ENCODE peak calls at places on chromosomes 1 and 21, in nine cellular contexts. S, E, N, W, X, T, A, P and C are unnamed samples.

GRCh38 chr21:37886120-37886519 is 30.1 kb downstream of the KCNJ6 start:
- DNase-seq in S (no peak), E (no peak), N (no peak), W (no peak), X (no peak), T (no peak), A (no peak), P (no peak), C (no peak)

GRCh38 chr1:27724961-27725373 is 794 bp upstream of the FAM76A start:
- DNase-seq in S (no peak), E (no peak), N (peak), W (no peak), X (no peak), T (no peak), A (no peak), P (peak), C (no peak)

GRCh38 chr1:96927125-96927524 is 205.5 kb downstream of the PTBP2 start:
- DNase-seq in S (no peak), E (no peak), N (no peak), W (peak), X (no peak), T (no peak), A (no peak), P (no peak), C (no peak)

GRCh38 chr1:21001042-21001441 is 175.7 kb downstream of the EIF4G3 start:
- DNase-seq in S (no peak), E (no peak), N (no peak), W (no peak), X (no peak), T (no peak), A (no peak), P (no peak), C (no peak)

GRCh38 chr1:58084266-58084665 is 462.3 kb downstream of the OMA1 start:
- DNase-seq in S (no peak), E (no peak), N (no peak), W (no peak), X (no peak), T (no peak), A (no peak), P (no peak), C (no peak)

GRCh38 chr1:58986996-58987767 is 203.3 kb upstream of the JUN start:
- DNase-seq in S (no peak), E (no peak), N (no peak), W (no peak), X (no peak), T (no peak), A (no peak), P (no peak), C (no peak)

GRCh38 chr1:10396870-10397269 is 2.0 kb upstream of the PGD start:
- DNase-seq in S (no peak), E (no peak), N (no peak), W (no peak), X (no peak), T (no peak), A (no peak), P (no peak), C (no peak)

GRCh38 chr1:9249534-9250335 is 15.2 kb downstream of the H6PD start:
- DNase-seq in S (peak), E (no peak), N (no peak), W (peak), X (peak), T (no peak), A (peak), P (no peak), C (no peak)

GRCh38 chr1:205842177-205842576 is 7.8 kb downstream of the PM20D1 start:
- DNase-seq in S (no peak), E (no peak), N (no peak), W (no peak), X (no peak), T (no peak), A (no peak), P (no peak), C (no peak)

GRCh38 chr1:101317590-101317989 is 80.8 kb downstream of the S1PR1 start:
- DNase-seq in S (no peak), E (no peak), N (no peak), W (no peak), X (no peak), T (no peak), A (no peak), P (no peak), C (no peak)

GRCh38 chr1:181482521-181483083 is 715 bp upstream of the CACNA1E start:
- DNase-seq in S (peak), E (no peak), N (peak), W (peak), X (no peak), T (peak), A (peak), P (no peak), C (peak)

GRCh38 chr1:151199860-151200581 is 1.7 kb downstream of the PIP5K1A start:
- DNase-seq in S (no peak), E (no peak), N (no peak), W (peak), X (peak), T (no peak), A (no peak), P (no peak), C (no peak)

GRCh38 chr1:162349635-162350330 is 26.9 kb downstream of the SPATA46 start:
- DNase-seq in S (no peak), E (no peak), N (peak), W (peak), X (peak), T (no peak), A (no peak), P (no peak), C (no peak)

GRCh38 chr1:25028910-25029599 is 99.0 kb upstream of the RUNX3 start:
- DNase-seq in S (no peak), E (no peak), N (peak), W (no peak), X (no peak), T (no peak), A (no peak), P (no peak), C (no peak)

GRCh38 chr1:30260318-30260717 is 463.1 kb downstream of the MATN1 start:
- DNase-seq in S (no peak), E (no peak), N (no peak), W (no peak), X (no peak), T (no peak), A (no peak), P (no peak), C (no peak)

GRCh38 chr1:212974735-212975606 is 24.6 kb downstream of the VASH2 start:
- DNase-seq in S (no peak), E (no peak), N (no peak), W (no peak), X (no peak), T (no peak), A (no peak), P (no peak), C (peak)

GRCh38 chr1:220991959-220992704 is 112.9 kb downstream of the HLX start:
- DNase-seq in S (no peak), E (no peak), N (no peak), W (peak), X (no peak), T (no peak), A (no peak), P (no peak), C (no peak)

GRCh38 chr1:206128192-206128591 is 11.0 kb upstream of the AVPR1B start:
- DNase-seq in S (no peak), E (no peak), N (no peak), W (peak), X (no peak), T (no peak), A (no peak), P (no peak), C (no peak)

GRCh38 chr1:160376525-160377131 is 9.8 kb downstream of the NHLH1 start:
- DNase-seq in S (peak), E (no peak), N (peak), W (peak), X (peak), T (no peak), A (no peak), P (no peak), C (peak)

GRCh38 chr1:207284209-207284892 is 37.1 kb upstream of the CD55 start:
- DNase-seq in S (peak), E (no peak), N (no peak), W (peak), X (no peak), T (no peak), A (no peak), P (no peak), C (no peak)

GRCh38 chr1:229599218-229599812 is 26.6 kb downstream of the TAF5L start:
- DNase-seq in S (no peak), E (no peak), N (no peak), W (no peak), X (no peak), T (no peak), A (no peak), P (no peak), C (no peak)

GRCh38 chr1:93746009-93746408 is 64.4 kb upstream of the BCAR3 start:
- DNase-seq in S (no peak), E (no peak), N (no peak), W (no peak), X (no peak), T (no peak), A (no peak), P (no peak), C (no peak)

GRCh38 chr1:4309676-4310320 is 344.6 kb upstream of the AJAP1 start:
- DNase-seq in S (no peak), E (no peak), N (no peak), W (no peak), X (no peak), T (no peak), A (no peak), P (no peak), C (no peak)

GRCh38 chr1:227736814-227737432 is 1.7 kb downstream of the SNAP47 start:
- DNase-seq in S (no peak), E (no peak), N (no peak), W (no peak), X (no peak), T (no peak), A (no peak), P (no peak), C (no peak)

GRCh38 chr1:208917281-208917680 is 666.2 kb upstream of the CAMK1G start:
- DNase-seq in S (no peak), E (no peak), N (peak), W (no peak), X (no peak), T (no peak), A (no peak), P (no peak), C (no peak)

GRCh38 chr1:211633523-211633843 is 41.9 kb downstream of the NEK2 start:
- DNase-seq in S (no peak), E (no peak), N (no peak), W (no peak), X (no peak), T (no peak), A (no peak), P (no peak), C (no peak)

GRCh38 chr1:2300004-2300771 is 72.1 kb downstream of the SKI start:
- DNase-seq in S (peak), E (peak), N (no peak), W (no peak), X (no peak), T (no peak), A (no peak), P (peak), C (no peak)

GRCh38 chr1:218030846-218031245 is 254.2 kb upstream of the RRP15 start:
- DNase-seq in S (no peak), E (no peak), N (no peak), W (no peak), X (no peak), T (no peak), A (no peak), P (no peak), C (no peak)

GRCh38 chr1:121444096-121444495 is 259.3 kb downstream of the SRGAP2C start:
- DNase-seq in S (no peak), E (no peak), N (no peak), W (no peak), X (no peak), T (no peak), A (no peak), P (no peak), C (no peak)

GRCh38 chr1:166858726-166859419 is 17.2 kb downstream of the TADA1 start:
- DNase-seq in S (no peak), E (no peak), N (no peak), W (no peak), X (no peak), T (no peak), A (no peak), P (no peak), C (no peak)

GRCh38 chr1:100736766-100737165 is 17.2 kb downstream of the VCAM1 start:
- DNase-seq in S (peak), E (no peak), N (no peak), W (peak), X (no peak), T (no peak), A (no peak), P (no peak), C (no peak)

GRCh38 chr1:41901551-41901950 is 17.2 kb downstream of the HIVEP3 start:
- DNase-seq in S (no peak), E (no peak), N (no peak), W (no peak), X (no peak), T (no peak), A (no peak), P (no peak), C (peak)

GRCh38 chr1:30372792-30373433 is 350.5 kb downstream of the MATN1 start:
- DNase-seq in S (no peak), E (no peak), N (no peak), W (peak), X (no peak), T (peak), A (no peak), P (no peak), C (no peak)

GRCh38 chr1:31768939-31769704 is 5.0 kb upstream of the ADGRB2 start:
- DNase-seq in S (no peak), E (no peak), N (peak), W (no peak), X (no peak), T (no peak), A (no peak), P (no peak), C (no peak)

GRCh38 chr1:39960461-39960958 is 5.6 kb downstream of the MFSD2A start:
- DNase-seq in S (peak), E (no peak), N (peak), W (no peak), X (no peak), T (no peak), A (peak), P (no peak), C (no peak)

GRCh38 chr1:202134645-202135172 is 9.8 kb downstream of the ARL8A start:
- DNase-seq in S (no peak), E (no peak), N (no peak), W (no peak), X (no peak), T (no peak), A (no peak), P (no peak), C (no peak)

GRCh38 chr1:86202552-86203340 is 46.2 kb upstream of the COL24A1 start:
- DNase-seq in S (no peak), E (no peak), N (no peak), W (no peak), X (no peak), T (no peak), A (no peak), P (no peak), C (no peak)

GRCh38 chr1:201184734-201185453 is 5.7 kb upstream of the IGFN1 start:
- DNase-seq in S (peak), E (no peak), N (peak), W (peak), X (peak), T (no peak), A (no peak), P (no peak), C (no peak)

GRCh38 chr1:201127755-201128455 is 921 bp upstream of the ASCL5 start:
- DNase-seq in S (no peak), E (no peak), N (no peak), W (peak), X (peak), T (no peak), A (no peak), P (no peak), C (no peak)